ENCODE peak calls at places on chromosomes 5 and 9, in five cellular contexts. O is head of caudate nucleus, E is neural progenitor cell, A is left lobe of liver, K is tibial artery. B is an unnamed sample.

GRCh38 chr9:121768416-121769015 is 117.1 kb downstream of the DAB2IP start:
- DNase-seq in O (no peak), E (no peak), A (no peak), K (no peak), B (no peak)

GRCh38 chr5:126811515-126812198 is 34.7 kb downstream of the LMNB1 start:
- DNase-seq in O (no peak), E (no peak), A (no peak), K (no peak), B (peak)

GRCh38 chr5:74257645-74258328 is 382.7 kb downstream of the ENC1 start:
- DNase-seq in O (no peak), E (no peak), A (no peak), K (peak), B (no peak)

GRCh38 chr9:129962889-129963703 is 79.9 kb downstream of the FNBP1 start:
- DNase-seq in O (no peak), E (peak), A (peak), K (peak), B (peak)

GRCh38 chr9:127333326-127334064 is 63.5 kb upstream of the SLC2A8 start:
- DNase-seq in O (no peak), E (no peak), A (no peak), K (no peak), B (no peak)

GRCh38 chr5:57887851-57888621 is 405.4 kb upstream of the ACTBL2 start:
- DNase-seq in O (peak), E (peak), A (peak), K (no peak), B (peak)

GRCh38 chr9:4152201-4152600 is 147.7 kb downstream of the GLIS3 start:
- DNase-seq in O (no peak), E (no peak), A (no peak), K (no peak), B (no peak)

GRCh38 chr5:154251529-154251928 is 61.0 kb downstream of the GALNT10 start:
- DNase-seq in O (no peak), E (no peak), A (no peak), K (no peak), B (no peak)

GRCh38 chr9:117091529-117091928 is 323.3 kb downstream of the ASTN2 start:
- DNase-seq in O (no peak), E (no peak), A (no peak), K (no peak), B (no peak)

GRCh38 chr9:127832248-127832647 is 22.2 kb downstream of the ENG start:
- DNase-seq in O (no peak), E (no peak), A (no peak), K (peak), B (no peak)

GRCh38 chr5:83856898-83857297 is 136.2 kb upstream of the HAPLN1 start:
- DNase-seq in O (no peak), E (peak), A (no peak), K (no peak), B (no peak)

GRCh38 chr5:6745706-6746217 is 32.5 kb downstream of the TENT4A start:
- DNase-seq in O (no peak), E (peak), A (no peak), K (no peak), B (peak)

GRCh38 chr9:137435980-137436760 is 5.0 kb downstream of the ENTPD8 start:
- DNase-seq in O (no peak), E (no peak), A (peak), K (peak), B (no peak)